ENCODE peak calls at places on chromosomes 12 and 14, in five cellular contexts. N is activated T-cell treated with anti-CD3 and anti-CD28 coated beads, Interleukin-2, amount 50 U/mL, for 4 hours; T is SJSA1; D is lung; A is CD8-positive, alpha-beta T cell. O is an unnamed sample.

GRCh38 chr12:64621257-64621942 is 11.1 kb downstream of the RASSF3 start:
- DNase-seq in T (peak), N (no peak), D (no peak), A (no peak), O (no peak)

GRCh38 chr14:84575681-84576080 is 954.3 kb upstream of the FLRT2 start:
- DNase-seq in D (no peak), A (no peak), N (no peak), T (no peak), O (no peak)

GRCh38 chr12:121494093-121494787 is 86.6 kb downstream of the KDM2B start:
- DNase-seq in A (peak), N (peak), D (peak), T (peak), O (no peak)

GRCh38 chr14:102209224-102209966 is 69.7 kb downstream of the WDR20 start:
- DNase-seq in T (no peak), D (no peak), A (no peak), N (no peak), O (peak)

GRCh38 chr12:50924439-50925341 is 27.7 kb upstream of the HIGD1C start:
- DNase-seq in T (peak), A (peak), D (peak), N (no peak), O (peak)

GRCh38 chr12:90628213-90628612 is 326.8 kb downstream of the CCER1 start:
- DNase-seq in D (no peak), A (no peak), T (no peak), N (no peak), O (no peak)

GRCh38 chr12:79710707-79711483 is 20.1 kb upstream of the PAWR start:
- DNase-seq in N (no peak), A (no peak), D (no peak), T (no peak), O (no peak)

GRCh38 chr14:103001226-103001625 is 56.1 kb downstream of the CDC42BPB start:
- DNase-seq in N (no peak), A (no peak), D (no peak), T (no peak), O (no peak)

GRCh38 chr14:23186913-23187654 is 3.6 kb upstream of the SLC7A8 start:
- DNase-seq in T (no peak), A (no peak), D (no peak), N (no peak), O (peak)

GRCh38 chr12:52876371-52876770 is 27.6 kb upstream of the KRT78 start:
- DNase-seq in T (no peak), A (no peak), D (no peak), N (no peak), O (peak)

GRCh38 chr14:34425095-34425851 is 36.8 kb downstream of the SPTSSA start:
- DNase-seq in T (no peak), A (no peak), D (no peak), N (no peak), O (peak)

GRCh38 chr12:76252031-76252430 is 96.2 kb downstream of the BBS10 start:
- DNase-seq in N (no peak), A (no peak), T (no peak), D (no peak), O (no peak)

GRCh38 chr14:92646952-92647461 is 101.4 kb downstream of the LGMN start:
- DNase-seq in A (no peak), D (no peak), T (no peak), N (no peak), O (no peak)

GRCh38 chr12:93002278-93003054 is 73.4 kb upstream of the EEA1 start:
- DNase-seq in D (no peak), N (no peak), T (peak), A (no peak), O (no peak)

GRCh38 chr14:67942311-67942710 is 122.7 kb downstream of the RAD51B start:
- DNase-seq in N (no peak), A (no peak), T (no peak), D (no peak), O (no peak)

GRCh38 chr14:62066304-62066703 is 304.1 kb downstream of the SNAPC1 start:
- DNase-seq in N (no peak), T (no peak), D (no peak), A (no peak), O (no peak)

GRCh38 chr12:85424581-85425348 is 144.7 kb downstream of the ALX1 start:
- DNase-seq in T (no peak), N (no peak), D (no peak), A (no peak), O (peak)

GRCh38 chr12:51177897-51178296 is 5.0 kb upstream of the TFCP2 start:
- DNase-seq in N (no peak), T (no peak), D (no peak), A (no peak), O (no peak)

GRCh38 chr12:95553202-95553943 is 2.1 kb upstream of the USP44 start:
- DNase-seq in D (no peak), N (no peak), A (no peak), T (no peak), O (no peak)

GRCh38 chr12:132323171-132324010 is 6.0 kb downstream of the GALNT9 start:
- DNase-seq in D (no peak), N (no peak), A (peak), T (no peak), O (no peak)

GRCh38 chr12:68397566-68398158 is 65.5 kb upstream of the MDM1 start:
- DNase-seq in A (no peak), T (no peak), N (no peak), D (no peak), O (no peak)

GRCh38 chr14:105201928-105202513 is 20.9 kb upstream of the NUDT14 start:
- DNase-seq in N (no peak), D (no peak), T (peak), A (no peak), O (no peak)

GRCh38 chr14:77031680-77032482 is 3.4 kb upstream of the IRF2BPL start:
- DNase-seq in T (no peak), A (no peak), N (no peak), D (no peak), O (no peak)

GRCh38 chr12:54439521-54440255 is 20.6 kb upstream of the ITGA5 start:
- DNase-seq in D (no peak), T (peak), N (no peak), A (no peak), O (peak)

GRCh38 chr12:89470741-89471504 is 53.7 kb downstream of the GALNT4 start:
- DNase-seq in N (no peak), D (no peak), T (no peak), A (no peak), O (no peak)

GRCh38 chr14:96272777-96273471 is 16.9 kb downstream of the BDKRB1 start:
- DNase-seq in N (no peak), D (no peak), A (no peak), T (no peak), O (no peak)

GRCh38 chr12:50686406-50686805 is 77.5 kb upstream of the ATF1 start:
- DNase-seq in D (no peak), N (no peak), T (no peak), A (no peak), O (no peak)

GRCh38 chr14:75654127-75654732 is 6.4 kb downstream of the ERG28 start:
- DNase-seq in N (peak), A (peak), D (peak), T (peak), O (peak)

O was measured in Caki2.